ENCODE peak calls at places on chromosomes 5 and 9, in ten cellular contexts. G, F, B, T, A, M, E, P, X and I are unnamed samples.

GRCh38 chr5:126948011-126948355 is 82.4 kb downstream of the MARCHF3 start:
- DNase-seq in T (no peak), M (no peak), B (no peak), A (no peak), P (no peak), X (no peak), G (no peak), E (no peak), F (no peak), I (no peak)

GRCh38 chr5:146721073-146721830 is 157.3 kb downstream of the PPP2R2B start:
- DNase-seq in T (no peak), B (no peak), X (no peak), A (no peak), P (no peak), G (no peak), M (no peak), F (no peak), E (no peak), I (no peak)

GRCh38 chr5:120447706-120448239 is 16.3 kb upstream of the PRR16 start:
- DNase-seq in E (no peak), B (no peak), G (no peak), X (no peak), P (no peak), T (no peak), M (no peak), F (no peak), A (no peak), I (no peak)

GRCh38 chr5:14075937-14076336 is 67.2 kb upstream of the TRIO start:
- DNase-seq in F (no peak), A (no peak), P (no peak), T (no peak), X (no peak), B (no peak), G (no peak), E (no peak), M (no peak), I (no peak)

GRCh38 chr9:111632051-111632450 is 917 bp downstream of the DNAJC25 start:
- DNase-seq in X (no peak), P (no peak), M (no peak), G (no peak), B (no peak), E (no peak), T (no peak), A (no peak), F (no peak), I (peak; percentile 57)

GRCh38 chr9:94928696-94929372 is 202.3 kb downstream of the AOPEP start:
- DNase-seq in A (peak; percentile 9), P (no peak), F (no peak), E (no peak), X (no peak), B (no peak), T (no peak), G (no peak), M (no peak), I (no peak)

GRCh38 chr9:105341784-105342183 is 97.3 kb downstream of the SLC44A1 start:
- DNase-seq in B (no peak), G (no peak), E (no peak), T (no peak), F (no peak), M (no peak), P (no peak), A (no peak), X (no peak), I (peak; percentile 57)

GRCh38 chr5:98275980-98276379 is 497.5 kb upstream of the RGMB start:
- DNase-seq in M (no peak), B (no peak), F (no peak), T (no peak), P (no peak), A (no peak), X (no peak), E (no peak), G (no peak), I (no peak)

GRCh38 chr5:131305906-131306305 is 42.1 kb downstream of the CDC42SE2 start:
- DNase-seq in T (no peak), A (no peak), F (no peak), X (no peak), B (no peak), E (no peak), P (no peak), M (no peak), G (no peak), I (no peak)

GRCh38 chr5:77301447-77301878 is 91.0 kb downstream of the PDE8B start:
- DNase-seq in P (peak; percentile 46), G (no peak), T (no peak), F (no peak), M (no peak), A (no peak), X (no peak), E (no peak), B (no peak), I (no peak)

GRCh38 chr9:112925058-112925641 is 34.5 kb upstream of the SLC46A2 start:
- DNase-seq in M (no peak), B (no peak), A (no peak), P (peak; percentile 46), T (no peak), X (no peak), E (no peak), F (no peak), G (no peak), I (peak; percentile 17)

GRCh38 chr5:98365126-98365525 is 408.3 kb upstream of the RGMB start:
- DNase-seq in P (no peak), T (no peak), M (no peak), E (peak; percentile 34), G (no peak), X (no peak), F (no peak), B (no peak), A (no peak), I (no peak)

GRCh38 chr9:2241875-2242741 is 227.0 kb downstream of the SMARCA2 start:
- DNase-seq in A (peak; percentile 89), E (peak; percentile 82), M (peak; percentile 84), G (peak; percentile 69), X (peak; percentile 76), T (peak; percentile 43), P (peak; percentile 90), F (peak; percentile 95), B (peak; percentile 89), I (peak; percentile 86)
- TF ChIP-seq POLR2A in A (peak; percentile 73), E (peak; percentile 33), M (no peak), G (peak; percentile 36), X (no peak), T (no peak), P (peak; percentile 82), F (no peak), B (no peak), I (no peak)

GRCh38 chr9:128067622-128067897 is 440 bp upstream of the NAIF1 start:
- DNase-seq in E (no peak), M (no peak), P (no peak), B (no peak), F (no peak), X (no peak), T (no peak), A (no peak), G (no peak), I (no peak)

GRCh38 chr9:128065907-128066712 is 1.0 kb downstream of the NAIF1 start:
- DNase-seq in M (no peak), A (peak; percentile 82), X (no peak), G (no peak), F (peak; percentile 87), T (no peak), B (no peak), P (no peak), E (no peak), I (no peak)

GRCh38 chr9:128068656-128069221 is 707 bp downstream of the SLC25A25 start:
- DNase-seq in T (no peak), P (no peak), G (no peak), A (peak; percentile 64), E (no peak), F (no peak), X (no peak), B (peak; percentile 81), M (no peak), I (no peak)

GRCh38 chr9:128066713-128067621 is at the start of gene NAIF1:
- DNase-seq in F (peak; percentile 99), B (peak; percentile 99), P (peak; percentile 99), M (peak; percentile 97), X (peak; percentile 98), A (peak; percentile 96), G (peak; percentile 96), E (peak; percentile 97), T (peak; percentile 84), I (peak; percentile 99)

GRCh38 chr9:128067898-128068655 is at the start of gene SLC25A25:
- DNase-seq in P (peak; percentile 99), T (peak; percentile 90), F (peak; percentile 100), B (peak; percentile 100), X (peak; percentile 100), A (peak; percentile 100), G (peak; percentile 100), E (peak; percentile 100), M (peak; percentile 100), I (peak; percentile 99)
- TF ChIP-seq POLR2A in P (peak; percentile 70), T (no peak), F (no peak), B (peak; percentile 87), X (peak; percentile 90), A (peak; percentile 87), G (peak; percentile 97), E (peak; percentile 22), M (no peak), I (peak; percentile 69)

GRCh38 chr5:150609843-150610584 is 30.4 kb upstream of the SYNPO start:
- DNase-seq in E (peak; percentile 64), F (no peak), A (no peak), B (peak; percentile 54), M (peak; percentile 83), T (no peak), X (no peak), P (no peak), G (peak; percentile 49), I (no peak)
- TF ChIP-seq POLR2A in E (peak; percentile 34), F (no peak), A (no peak), B (no peak), M (no peak), T (no peak), X (no peak), P (no peak), G (no peak), I (no peak)

DNA sequence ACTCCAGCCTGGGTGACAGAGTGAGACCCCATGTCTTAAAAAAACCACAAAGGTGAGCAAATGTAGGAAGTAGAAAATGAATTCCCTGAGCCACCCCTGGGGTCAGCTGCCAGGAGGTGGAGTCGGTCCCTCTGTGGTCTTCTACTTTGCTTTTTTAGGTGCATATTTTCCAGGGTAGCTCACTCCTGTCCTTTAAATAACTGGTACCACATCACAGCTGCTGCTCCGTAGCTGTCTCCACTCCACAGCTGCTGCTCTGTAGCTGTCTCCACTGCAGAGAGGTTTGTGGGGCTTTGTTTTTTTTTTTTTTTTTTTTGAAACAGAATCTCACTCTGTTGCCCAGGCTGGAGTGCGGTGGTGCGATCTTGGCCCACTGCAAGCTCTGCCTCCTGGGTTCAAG is 8.9 kb downstream of the WDR5 start:
- DNase-seq in G (no peak), B (no peak), T (no peak), M (no peak), F (no peak), A (no peak), P (no peak), E (no peak), X (no peak), I (no peak)
- TF ChIP-seq POLR2A in G (no peak), B (no peak), T (no peak), M (no peak), F (no peak), A (no peak), P (no peak), E (no peak), X (no peak), I (no peak)

DNA sequence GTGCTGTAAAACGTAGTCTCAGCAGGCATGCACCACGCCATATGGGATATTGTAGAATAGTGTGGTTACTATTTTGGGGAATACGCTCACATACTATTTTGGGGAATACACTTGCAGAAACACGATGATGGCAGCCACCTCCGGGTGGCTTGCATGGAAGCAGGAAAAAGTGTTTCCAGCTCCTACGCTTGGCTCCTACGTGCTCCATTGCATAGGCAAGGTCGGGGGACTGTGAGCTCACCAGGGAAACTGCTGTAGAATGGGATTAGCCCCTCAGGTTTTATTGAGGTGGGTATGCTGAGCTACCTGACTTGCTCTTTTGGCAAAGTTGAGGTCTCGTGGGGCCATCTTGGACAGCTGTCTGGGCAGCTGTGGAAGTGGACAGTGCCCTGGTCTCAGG is 160.4 kb upstream of the NFIL3 start:
- DNase-seq in B (no peak), G (no peak), P (no peak), E (no peak), T (no peak), X (no peak), F (no peak), M (no peak), A (no peak), I (no peak)
- TF ChIP-seq POLR2A in B (no peak), G (no peak), P (no peak), E (no peak), T (no peak), X (no peak), F (no peak), M (no peak), A (no peak), I (no peak)